ENCODE peak calls at places on chromosomes 12 and 14, in five cellular contexts. K is OCI-LY7, Z is pancreas, E is uterus, W is IMR-90. L is an unnamed sample.

GRCh38 chr14:63032056-63032455 is 13.2 kb downstream of the KCNH5 start:
- DNase-seq in Z (no peak), W (no peak), E (no peak), K (no peak), L (no peak)

GRCh38 chr14:26290007-26290530 is 307.8 kb downstream of the NOVA1 start:
- DNase-seq in E (no peak), K (no peak), Z (no peak), W (peak), L (no peak)

GRCh38 chr14:106738075-106738474 is 1211.7 kb downstream of the TMEM121 start:
- DNase-seq in W (no peak), E (no peak), K (peak), Z (no peak), L (no peak)

GRCh38 chr14:76917158-76917596 is 91.0 kb downstream of the LRRC74A start:
- DNase-seq in K (peak), Z (no peak), E (peak), W (peak), L (peak)

GRCh38 chr12:128951448-128951847 is 98.2 kb downstream of the GLT1D1 start:
- DNase-seq in Z (no peak), W (no peak), K (peak), E (no peak), L (no peak)

GRCh38 chr14:61625171-61625570 is 70.1 kb upstream of the HIF1A start:
- DNase-seq in Z (no peak), E (no peak), K (no peak), W (peak), L (no peak)

GRCh38 chr14:51776102-51776894 is 84.1 kb upstream of the GNG2 start:
- DNase-seq in W (peak), E (peak), K (peak), Z (no peak), L (no peak)

GRCh38 chr14:101083564-101084435 is 180.3 kb upstream of the RTL1 start:
- DNase-seq in W (no peak), E (no peak), K (no peak), Z (peak), L (no peak)

GRCh38 chr12:122421263-122421814 is 1.1 kb downstream of the CLIP1 start:
- DNase-seq in E (peak), W (peak), K (peak), Z (no peak), L (peak)

DNA sequence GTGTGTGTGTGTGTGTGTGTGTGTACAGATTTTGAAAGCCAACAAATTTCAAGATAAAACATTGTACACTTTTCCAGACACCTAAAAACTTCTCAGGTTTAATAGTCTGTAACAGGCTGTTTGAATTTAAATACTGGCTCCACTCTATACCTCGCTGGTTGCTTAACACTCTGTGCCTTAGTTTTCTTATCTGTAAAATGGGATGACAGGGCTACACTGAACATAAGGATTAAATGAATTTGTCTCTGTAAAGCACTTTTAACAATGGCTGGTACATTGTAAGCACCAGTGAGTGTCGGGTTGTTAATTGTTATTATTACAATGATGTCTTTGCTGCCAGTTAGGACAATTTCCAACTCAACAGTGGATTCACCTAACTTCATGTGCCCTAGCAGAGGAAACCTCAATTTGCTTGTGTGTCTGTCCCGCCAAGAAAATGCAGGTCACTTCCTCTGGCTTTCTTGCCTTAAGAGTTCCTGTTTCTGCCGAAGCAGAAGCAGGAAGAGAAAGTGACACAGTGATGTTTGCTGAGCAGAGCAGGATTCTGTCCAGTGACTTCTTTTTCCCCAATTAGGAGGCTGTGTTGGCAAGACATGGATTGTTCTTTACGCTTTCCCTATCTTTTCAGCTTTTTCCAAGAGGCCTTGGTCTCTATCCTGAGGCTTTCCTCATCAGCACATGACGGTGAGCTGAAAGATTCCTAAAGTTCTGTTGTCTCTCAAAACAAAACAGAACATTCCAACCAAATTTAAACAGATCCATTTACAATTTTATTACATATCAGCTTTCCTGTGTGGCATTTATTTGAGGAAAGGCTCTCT is 154.1 kb upstream of the ATP2B1 start:
- DNase-seq in K (peak), W (no peak), Z (no peak), E (no peak), L (peak)
- TF ChIP-seq CTCF in K (no peak), W (no peak), Z (no peak), E (no peak), L (no peak)

DNA sequence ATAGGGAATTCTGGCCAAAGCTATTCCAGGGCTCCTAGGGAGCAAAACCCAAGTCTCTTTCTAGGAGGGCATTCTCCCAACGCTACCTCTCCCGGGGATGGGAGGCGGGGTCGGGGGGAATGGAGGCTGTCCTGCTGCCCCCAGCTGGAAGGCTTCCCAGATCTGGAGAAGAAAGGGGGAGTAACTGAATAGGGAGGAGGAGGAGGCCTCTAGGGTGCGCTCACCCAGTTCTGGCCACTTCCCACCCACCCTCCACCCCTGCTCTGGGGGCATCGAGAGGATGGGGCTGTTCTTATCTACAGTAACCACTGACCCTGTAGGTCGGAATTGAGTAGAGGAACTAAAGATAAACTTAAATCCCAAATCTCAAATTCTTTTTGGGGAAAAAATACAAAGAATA is 577 bp upstream of the RNASE1 start:
- DNase-seq in K (no peak), Z (no peak), W (no peak), E (no peak), L (no peak)
- H3K27ac ChIP-seq in K (no peak), Z (peak), W (no peak), E (peak), L (peak)

DNA sequence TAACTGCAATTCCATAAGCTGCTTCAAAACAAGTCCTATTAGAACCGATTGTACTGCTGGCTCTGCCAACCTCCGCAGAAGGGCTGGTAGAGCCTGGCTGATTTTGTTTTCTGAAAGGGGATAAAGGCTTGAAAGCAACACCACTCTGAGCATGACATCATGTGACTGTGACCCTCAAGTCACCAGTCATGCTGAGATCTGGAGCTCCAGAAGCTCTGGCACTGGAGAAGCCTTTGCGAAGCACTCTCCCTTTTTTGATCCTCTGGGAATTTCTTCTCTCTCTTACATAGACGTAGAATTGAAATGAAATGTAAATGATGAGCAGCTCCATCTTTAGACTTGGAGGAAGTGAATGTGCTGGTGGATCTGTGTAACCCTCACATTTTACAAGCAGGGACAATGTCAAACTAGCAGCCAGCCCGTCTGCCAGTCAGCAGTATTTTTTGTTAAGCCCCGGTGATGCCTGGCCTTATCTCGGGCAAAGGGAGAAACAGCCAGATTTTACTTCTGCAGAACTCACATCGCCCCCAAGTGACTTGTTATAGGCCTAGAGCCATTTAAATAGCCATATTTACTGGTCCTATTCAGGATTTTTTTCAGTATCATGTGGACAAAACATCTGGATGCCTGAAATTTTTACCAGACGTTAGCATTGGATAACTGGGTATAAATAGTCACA is 112.1 kb upstream of the NPAS3 start:
- DNase-seq in Z (no peak), W (no peak), K (no peak), E (no peak), L (no peak)
- H3K4me3 ChIP-seq in Z (no peak), W (no peak), K (no peak), E (no peak), L (no peak)

GRCh38 chr14:99724196-99724891 is 40.2 kb downstream of the CYP46A1 start:
- DNase-seq in E (peak), K (no peak), W (peak), Z (no peak), L (no peak)
- TF ChIP-seq CTCF in E (no peak), K (no peak), W (peak), Z (no peak), L (no peak)

GRCh38 chr14:30980980-30981379 is 44.5 kb upstream of the AP4S1 start:
- DNase-seq in Z (no peak), K (peak), W (no peak), E (no peak), L (no peak)
- H3K27ac ChIP-seq in Z (no peak), K (peak), W (peak), E (no peak), L (peak)

GRCh38 chr12:57830393-57830792 is 11.9 kb upstream of the AVIL start:
- DNase-seq in K (no peak), Z (no peak), W (no peak), E (no peak), L (no peak)
- H3K4me3 ChIP-seq in K (no peak), Z (no peak), W (no peak), E (no peak), L (no peak)

GRCh38 chr12:93803408-93803807 is 126.2 kb downstream of the CRADD start:
- DNase-seq in Z (no peak), E (no peak), K (no peak), W (peak), L (peak)

GRCh38 chr12:93805736-93806141 is 128.6 kb downstream of the CRADD start:
- DNase-seq in W (no peak), E (no peak), Z (no peak), K (no peak), L (no peak)

GRCh38 chr12:93802293-93802692 is 125.1 kb downstream of the CRADD start:
- DNase-seq in E (no peak), K (no peak), W (no peak), Z (no peak), L (no peak)

GRCh38 chr12:93804392-93805179 is 127.4 kb downstream of the CRADD start:
- DNase-seq in W (no peak), K (no peak), Z (no peak), E (no peak), L (no peak)

GRCh38 chr12:93802698-93803097 is 125.5 kb downstream of the CRADD start:
- DNase-seq in E (no peak), K (no peak), W (peak), Z (no peak), L (no peak)
- TF ChIP-seq CTCF in E (peak), K (no peak), W (no peak), Z (no peak), L (peak)

GRCh38 chr12:6222009-6222702 is 22.0 kb downstream of the CD9 start:
- DNase-seq in W (no peak), K (no peak), Z (peak), E (no peak), L (no peak)

GRCh38 chr12:6223545-6223944 is 23.3 kb downstream of the CD9 start:
- DNase-seq in E (no peak), Z (peak), W (no peak), K (no peak), L (no peak)

GRCh38 chr12:6218526-6218925 is 18.3 kb downstream of the CD9 start:
- DNase-seq in W (no peak), Z (no peak), E (no peak), K (peak), L (no peak)

GRCh38 chr12:6219980-6220379 is 19.8 kb downstream of the CD9 start:
- DNase-seq in W (no peak), K (no peak), E (no peak), Z (peak), L (no peak)

DNA sequence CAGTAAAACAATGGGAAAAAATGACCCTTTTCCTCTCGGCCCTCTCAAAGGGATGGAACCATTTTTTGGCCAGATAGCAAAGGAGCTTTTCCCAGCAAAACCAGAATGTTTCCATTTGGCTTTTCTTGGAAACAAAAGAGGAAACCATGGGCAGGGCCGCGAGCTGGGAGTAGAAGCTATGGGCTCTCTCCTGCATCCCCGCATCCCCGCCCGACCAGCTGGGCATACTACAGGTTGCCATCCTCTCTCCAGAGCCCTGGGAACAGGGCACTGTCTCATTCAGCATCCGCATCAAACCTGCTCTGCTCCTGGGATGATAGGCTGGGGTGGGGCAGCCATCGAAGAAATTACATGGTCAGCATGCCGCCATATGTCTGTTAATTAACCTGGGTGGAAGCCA is 20.9 kb downstream of the CD9 start:
- DNase-seq in W (no peak), K (no peak), Z (peak), E (no peak), L (no peak)
- H3K27ac ChIP-seq in W (no peak), K (no peak), Z (no peak), E (peak), L (peak)

DNA sequence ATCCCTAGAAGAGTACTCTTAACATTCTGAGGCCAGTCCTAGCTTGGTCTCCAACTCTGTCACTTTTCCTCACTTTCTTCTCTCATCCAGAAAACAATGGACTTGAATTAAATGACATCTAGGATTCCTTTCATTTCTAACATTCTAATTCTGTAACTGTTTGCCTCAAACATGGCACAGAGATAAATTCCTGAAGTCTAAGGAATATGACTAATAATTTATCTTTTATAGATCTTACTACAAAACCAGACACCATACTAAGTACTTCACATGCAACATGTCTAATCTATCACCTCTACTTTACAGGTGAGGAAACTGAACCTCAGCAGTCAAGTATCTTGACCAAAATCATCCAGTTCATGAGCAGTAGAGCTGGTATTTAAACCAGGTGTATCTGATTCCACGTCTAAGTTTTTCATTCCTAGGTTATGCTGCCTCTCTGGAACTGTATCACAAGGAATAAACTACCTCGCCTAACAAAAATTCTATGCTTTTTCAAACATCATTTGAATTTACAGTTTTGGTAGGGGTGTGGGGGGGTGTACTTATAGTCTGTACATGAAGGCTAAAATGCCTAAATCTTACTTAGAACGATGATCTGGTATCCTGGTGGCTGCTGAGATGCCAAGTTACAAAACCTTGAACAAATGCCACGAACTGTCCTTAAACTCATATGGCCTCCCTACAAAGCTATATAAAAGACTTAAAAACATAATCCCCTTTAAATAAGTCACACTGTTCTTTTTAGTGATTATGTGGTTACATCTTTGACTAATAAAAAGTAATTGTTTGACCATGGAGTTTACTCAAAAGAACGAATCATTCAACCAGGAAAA is 41.6 kb downstream of the ATXN2 start:
- DNase-seq in K (no peak), E (no peak), W (peak), Z (no peak), L (no peak)
- H3K4me3 ChIP-seq in K (no peak), E (no peak), W (no peak), Z (no peak), L (no peak)